ENCODE peak calls at places on chromosomes 1 and 21, in six cellular contexts. S is K562, Y is H1, O is HCT116, X is GM12878, C is HepG2. M is an unnamed sample.

GRCh38 chr1:159970932-159971342 is 16.9 kb upstream of the SLAMF9 start:
- DNase-seq in S (peak), Y (no peak), O (no peak), X (no peak), C (peak), M (no peak)

GRCh38 chr1:165383067-165383466 is 26.6 kb upstream of the LMX1A start:
- DNase-seq in S (no peak), Y (no peak), O (no peak), X (no peak), C (no peak), M (no peak)

GRCh38 chr1:27031235-27032118 is 18.8 kb upstream of the TENT5B start:
- DNase-seq in S (no peak), Y (peak), O (peak), X (no peak), C (no peak), M (no peak)

GRCh38 chr1:54543729-54544496 is 4.1 kb upstream of the ACOT11 start:
- DNase-seq in S (no peak), Y (no peak), O (no peak), X (no peak), C (no peak), M (no peak)

GRCh38 chr1:208272311-208272710 is 28.1 kb upstream of the PLXNA2 start:
- DNase-seq in S (no peak), Y (no peak), O (no peak), X (no peak), C (no peak), M (no peak)

GRCh38 chr21:44375281-44375651 is 21.8 kb downstream of the TRPM2 start:
- DNase-seq in S (no peak), Y (no peak), O (no peak), X (no peak), C (no peak), M (no peak)

GRCh38 chr1:31822766-31823165 is 6.9 kb upstream of the SPOCD1 start:
- DNase-seq in S (no peak), Y (no peak), O (no peak), X (no peak), C (no peak), M (no peak)

GRCh38 chr1:27341525-27342252 is at the start of gene SYTL1:
- DNase-seq in S (peak), Y (peak), O (peak), X (no peak), C (peak), M (no peak)

GRCh38 chr1:186865253-186865652 is 36.5 kb downstream of the PLA2G4A start:
- DNase-seq in S (no peak), Y (no peak), O (no peak), X (peak), C (no peak), M (no peak)

GRCh38 chr1:204651843-204652421 is 33.6 kb downstream of the LRRN2 start:
- DNase-seq in S (no peak), Y (peak), O (no peak), X (no peak), C (no peak), M (peak)

GRCh38 chr1:143720087-143721023 is 251.4 kb downstream of the FAM72C start:
- DNase-seq in S (peak), Y (peak), O (no peak), X (no peak), C (no peak), M (no peak)

GRCh38 chr1:207304710-207305151 is 16.7 kb upstream of the CD55 start:
- DNase-seq in S (no peak), Y (no peak), O (peak), X (no peak), C (peak), M (no peak)

GRCh38 chr1:27689423-27690173 is 17.6 kb upstream of the IFI6 start:
- DNase-seq in S (no peak), Y (no peak), O (no peak), X (peak), C (no peak), M (no peak)

GRCh38 chr1:44084998-44085675 is 33.5 kb upstream of the KLF17 start:
- DNase-seq in S (no peak), Y (peak), O (peak), X (no peak), C (no peak), M (no peak)

GRCh38 chr1:201024251-201024998 is 911 bp upstream of the KIF21B start:
- DNase-seq in S (peak), Y (no peak), O (no peak), X (no peak), C (peak), M (no peak)

GRCh38 chr1:222263791-222264190 is 284.1 kb downstream of the HHIPL2 start:
- DNase-seq in S (no peak), Y (no peak), O (no peak), X (no peak), C (no peak), M (no peak)

GRCh38 chr1:151887028-151887427 is 22.3 kb downstream of the THEM4 start:
- DNase-seq in S (no peak), Y (no peak), O (no peak), X (no peak), C (no peak), M (no peak)

GRCh38 chr1:157032303-157032702 is 13.2 kb downstream of the ARHGEF11 start:
- DNase-seq in S (no peak), Y (no peak), O (no peak), X (no peak), C (no peak), M (no peak)

GRCh38 chr1:25028587-25028909 is 98.5 kb upstream of the RUNX3 start:
- DNase-seq in S (no peak), Y (no peak), O (no peak), X (no peak), C (no peak), M (no peak)

GRCh38 chr1:115090956-115091355 is 1.7 kb upstream of the TSPAN2 start:
- DNase-seq in S (no peak), Y (no peak), O (no peak), X (no peak), C (no peak), M (no peak)

GRCh38 chr1:94855307-94855700 is 35.1 kb downstream of the SLC44A3 start:
- DNase-seq in S (no peak), Y (no peak), O (no peak), X (no peak), C (no peak), M (no peak)

GRCh38 chr21:14452031-14452778 is 69.3 kb upstream of the HSPA13 start:
- DNase-seq in S (peak), Y (no peak), O (no peak), X (no peak), C (no peak), M (no peak)

GRCh38 chr1:8266436-8267165 is 51.3 kb upstream of the SLC45A1 start:
- DNase-seq in S (no peak), Y (no peak), O (no peak), X (no peak), C (no peak), M (peak)

GRCh38 chr1:101308935-101309333 is 72.1 kb downstream of the S1PR1 start:
- DNase-seq in S (no peak), Y (no peak), O (no peak), X (no peak), C (no peak), M (no peak)

GRCh38 chr1:201543871-201544521 is 5.1 kb downstream of the NAV1 start:
- DNase-seq in S (peak), Y (no peak), O (no peak), X (no peak), C (no peak), M (no peak)

GRCh38 chr1:12177999-12178441 is 11.2 kb downstream of the TNFRSF1B start:
- DNase-seq in S (no peak), Y (no peak), O (peak), X (no peak), C (no peak), M (no peak)

GRCh38 chr1:209755926-209756607 is at the start of gene TRAF3IP3:
- DNase-seq in S (no peak), Y (no peak), O (no peak), X (peak), C (no peak), M (no peak)

GRCh38 chr1:226778657-226779058 is 39.6 kb upstream of the ITPKB start:
- DNase-seq in S (no peak), Y (no peak), O (no peak), X (no peak), C (no peak), M (no peak)

GRCh38 chr1:163875214-163875926 is 553.6 kb downstream of the NUF2 start:
- DNase-seq in S (no peak), Y (no peak), O (no peak), X (no peak), C (no peak), M (no peak)

GRCh38 chr1:210647406-210648333 is 319.0 kb downstream of the HHAT start:
- DNase-seq in S (no peak), Y (no peak), O (no peak), X (no peak), C (no peak), M (no peak)

GRCh38 chr1:182681516-182681915 is 2.9 kb downstream of the RGS8 start:
- DNase-seq in S (no peak), Y (no peak), O (no peak), X (no peak), C (no peak), M (no peak)

GRCh38 chr1:32372149-32372756 is 9.9 kb downstream of the TSSK3 start:
- DNase-seq in S (no peak), Y (no peak), O (no peak), X (peak), C (no peak), M (no peak)

GRCh38 chr1:103326595-103326994 is 198.9 kb upstream of the RNPC3 start:
- DNase-seq in S (no peak), Y (no peak), O (no peak), X (no peak), C (no peak), M (no peak)

DNA sequence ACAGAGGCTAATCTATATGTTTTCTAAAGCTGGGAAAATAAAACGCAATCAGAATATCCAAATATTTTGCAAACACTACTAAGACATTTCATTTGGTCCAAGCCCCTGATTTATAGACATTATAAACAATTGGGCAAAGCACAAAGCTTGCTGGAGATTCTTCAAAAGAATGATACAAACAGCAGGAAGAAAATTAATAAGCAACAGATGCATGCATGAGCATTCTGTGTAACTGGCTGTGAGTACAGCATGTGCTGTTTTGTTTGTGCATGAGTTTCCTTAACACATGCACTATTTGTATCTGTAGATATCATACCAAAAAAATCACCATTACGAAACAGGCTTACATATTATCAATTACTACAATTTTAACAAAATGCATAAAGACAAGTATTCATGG is 552.8 kb downstream of the LTN1 start:
- DNase-seq in S (no peak), Y (no peak), O (no peak), X (no peak), C (no peak), M (no peak)
- TF ChIP-seq YY1 in S (no peak), Y (no peak), O (no peak), X (no peak), C (no peak), M (no peak)

GRCh38 chr1:61428146-61428545 is 296.8 kb downstream of the TM2D1 start:
- DNase-seq in S (no peak), Y (no peak), O (no peak), X (no peak), C (no peak), M (no peak)
- TF ChIP-seq ZNF274 in S (no peak), Y (no peak), O (no peak), X (no peak), C (no peak), M (no peak)

GRCh38 chr1:1306661-1307260 is 969 bp downstream of the ACAP3 start:
- DNase-seq in S (no peak), Y (no peak), O (no peak), X (no peak), C (peak), M (no peak)
- H3K9ac ChIP-seq in S (peak), Y (peak), O (peak), X (peak), C (peak), M (peak)

GRCh38 chr1:234926574-234927311 is 201.9 kb downstream of the TOMM20 start:
- DNase-seq in S (no peak), Y (no peak), O (no peak), X (peak), C (no peak), M (no peak)
- TF ChIP-seq YY1 in S (no peak), Y (no peak), O (no peak), X (no peak), C (no peak), M (no peak)

GRCh38 chr1:39842726-39843305 is 40.5 kb downstream of the TRIT1 start:
- DNase-seq in S (no peak), Y (no peak), O (no peak), X (no peak), C (no peak), M (no peak)
- TF ChIP-seq ZNF274 in S (no peak), Y (no peak), O (no peak), X (no peak), C (no peak), M (no peak)